ENCODE peak calls at places on chromosomes 2 and 18, in five cellular contexts. O, S, R, I and Q are unnamed samples.

GRCh38 chr2:128552141-128552805 is 233.6 kb upstream of the HS6ST1 start:
- DNase-seq in R (no peak), S (peak), O (no peak), I (no peak), Q (no peak)

GRCh38 chr2:30239308-30240161 is 8.2 kb downstream of the LBH start:
- DNase-seq in R (peak), I (peak), S (no peak), O (peak), Q (no peak)

GRCh38 chr2:30527859-30528258 is 80.8 kb downstream of the LCLAT1 start:
- DNase-seq in O (no peak), I (no peak), S (no peak), R (no peak), Q (no peak)

GRCh38 chr18:75422341-75422910 is 5.1 kb downstream of the SMIM21 start:
- DNase-seq in I (no peak), O (no peak), S (no peak), R (no peak), Q (no peak)

GRCh38 chr2:864501-865106 is 86.0 kb upstream of the SNTG2 start:
- DNase-seq in S (peak), O (no peak), I (no peak), R (no peak), Q (no peak)

GRCh38 chr2:223723954-223724411 is 113.4 kb downstream of the AP1S3 start:
- DNase-seq in I (no peak), O (no peak), S (no peak), R (peak), Q (peak)

GRCh38 chr2:168233726-168234406 is 13.5 kb downstream of the STK39 start:
- DNase-seq in S (no peak), R (no peak), O (no peak), I (no peak), Q (no peak)

GRCh38 chr2:233349005-233349998 is 5.0 kb upstream of the DGKD start:
- DNase-seq in S (no peak), R (no peak), O (peak), I (peak), Q (no peak)

GRCh38 chr2:36565712-36566111 is 32.3 kb downstream of the FEZ2 start:
- DNase-seq in S (no peak), O (no peak), R (no peak), I (no peak), Q (no peak)

GRCh38 chr2:28445448-28446258 is 50.2 kb upstream of the PLB1 start:
- DNase-seq in R (no peak), S (no peak), O (no peak), I (no peak), Q (no peak)

GRCh38 chr2:23801396-23801795 is 125.5 kb downstream of the ATAD2B start:
- DNase-seq in S (no peak), O (no peak), R (no peak), I (no peak), Q (no peak)

GRCh38 chr2:9308186-9308955 is 101.8 kb downstream of the ASAP2 start:
- DNase-seq in O (no peak), S (no peak), R (no peak), I (no peak), Q (no peak)

GRCh38 chr18:36724591-36725001 is 104.2 kb downstream of the TPGS2 start:
- DNase-seq in R (no peak), O (no peak), I (peak), S (no peak), Q (no peak)

GRCh38 chr18:46632401-46633089 is 24.5 kb downstream of the LOXHD1 start:
- DNase-seq in S (peak), I (no peak), R (no peak), O (no peak), Q (no peak)

GRCh38 chr2:166419616-166419934 is 43.8 kb upstream of the SCN9A start:
- DNase-seq in S (no peak), I (no peak), O (no peak), R (no peak), Q (no peak)

GRCh38 chr2:50396301-50396637 is 635.7 kb downstream of the NRXN1 start:
- DNase-seq in S (no peak), O (no peak), I (no peak), R (no peak), Q (no peak)